ENCODE peak calls at places on chromosomes 5 and 9, in nine cellular contexts. One of them, this sample, is unnamed.
A peak's percentile ranks its signal among the peaks of the same experiment; 100 is the strongest.

GRCh38 chr5:140591747-140592372 is 27.2 kb downstream of the SLC35A4 start:
- DNase-seq in adrenal gland: peak; percentile 56
- DNase-seq in heart left ventricle: no peak
- DNase-seq in pancreas: no peak
- DNase-seq in fibroblast of mammary gland: peak; percentile 51
- DNase-seq in CD8-positive, alpha-beta T cell: no peak
- DNase-seq in fibroblast of pulmonary artery: peak; percentile 66
- DNase-seq in PC-9: no peak
- DNase-seq in AG09309: peak; percentile 27
- DNase-seq in this sample: no peak

GRCh38 chr5:16964821-16965220 is 28.7 kb upstream of the MYO10 start:
- DNase-seq in adrenal gland: no peak
- DNase-seq in heart left ventricle: no peak
- DNase-seq in pancreas: no peak
- DNase-seq in fibroblast of mammary gland: no peak
- DNase-seq in CD8-positive, alpha-beta T cell: no peak
- DNase-seq in fibroblast of pulmonary artery: no peak
- DNase-seq in PC-9: no peak
- DNase-seq in AG09309: no peak
- DNase-seq in this sample: no peak

GRCh38 chr9:112119225-112120045 is 55.7 kb downstream of the SUSD1 start:
- DNase-seq in adrenal gland: peak; percentile 49
- DNase-seq in heart left ventricle: no peak
- DNase-seq in pancreas: no peak
- DNase-seq in fibroblast of mammary gland: peak; percentile 3
- DNase-seq in CD8-positive, alpha-beta T cell: no peak
- DNase-seq in fibroblast of pulmonary artery: no peak
- DNase-seq in PC-9: peak; percentile 8
- DNase-seq in AG09309: no peak
- DNase-seq in this sample: no peak

GRCh38 chr5:159030357-159030756 is 69.4 kb downstream of the EBF1 start:
- DNase-seq in adrenal gland: no peak
- DNase-seq in heart left ventricle: no peak
- DNase-seq in pancreas: no peak
- DNase-seq in fibroblast of mammary gland: no peak
- DNase-seq in CD8-positive, alpha-beta T cell: no peak
- DNase-seq in fibroblast of pulmonary artery: no peak
- DNase-seq in PC-9: no peak
- DNase-seq in AG09309: no peak
- DNase-seq in this sample: no peak

GRCh38 chr9:123954518-123954917 is 24.6 kb upstream of the DENND1A start:
- DNase-seq in adrenal gland: no peak
- DNase-seq in heart left ventricle: no peak
- DNase-seq in pancreas: no peak
- DNase-seq in fibroblast of mammary gland: no peak
- DNase-seq in CD8-positive, alpha-beta T cell: no peak
- DNase-seq in fibroblast of pulmonary artery: no peak
- DNase-seq in PC-9: no peak
- DNase-seq in AG09309: no peak
- DNase-seq in this sample: no peak

GRCh38 chr5:50958852-50959457 is 292.5 kb downstream of the PARP8 start:
- DNase-seq in adrenal gland: peak; percentile 48
- DNase-seq in heart left ventricle: no peak
- DNase-seq in pancreas: no peak
- DNase-seq in fibroblast of mammary gland: peak; percentile 33
- DNase-seq in CD8-positive, alpha-beta T cell: no peak
- DNase-seq in fibroblast of pulmonary artery: peak; percentile 55
- DNase-seq in PC-9: peak; percentile 11
- DNase-seq in AG09309: no peak
- DNase-seq in this sample: peak; percentile 23

GRCh38 chr5:176418251-176418650 is 1.9 kb upstream of the CLTB start:
- DNase-seq in adrenal gland: peak; percentile 85
- DNase-seq in heart left ventricle: no peak
- DNase-seq in pancreas: no peak
- DNase-seq in fibroblast of mammary gland: no peak
- DNase-seq in CD8-positive, alpha-beta T cell: no peak
- DNase-seq in fibroblast of pulmonary artery: no peak
- DNase-seq in PC-9: peak; percentile 72
- DNase-seq in AG09309: no peak
- DNase-seq in this sample: no peak

GRCh38 chr9:6938873-6939272 is 181.1 kb downstream of the KDM4C start:
- DNase-seq in adrenal gland: no peak
- DNase-seq in heart left ventricle: no peak
- DNase-seq in pancreas: no peak
- DNase-seq in fibroblast of mammary gland: no peak
- DNase-seq in CD8-positive, alpha-beta T cell: no peak
- DNase-seq in fibroblast of pulmonary artery: no peak
- DNase-seq in PC-9: no peak
- DNase-seq in AG09309: peak; percentile 32
- DNase-seq in this sample: no peak

GRCh38 chr5:41656597-41656996 is 146.2 kb upstream of the PLCXD3 start:
- DNase-seq in adrenal gland: no peak
- DNase-seq in heart left ventricle: no peak
- DNase-seq in pancreas: no peak
- DNase-seq in fibroblast of mammary gland: no peak
- DNase-seq in CD8-positive, alpha-beta T cell: no peak
- DNase-seq in fibroblast of pulmonary artery: no peak
- DNase-seq in PC-9: no peak
- DNase-seq in AG09309: no peak
- DNase-seq in this sample: no peak

GRCh38 chr9:124212381-124213050 is 45.2 kb upstream of the NEK6 start:
- DNase-seq in adrenal gland: no peak
- DNase-seq in heart left ventricle: no peak
- DNase-seq in pancreas: no peak
- DNase-seq in fibroblast of mammary gland: peak; percentile 81
- DNase-seq in CD8-positive, alpha-beta T cell: no peak
- DNase-seq in fibroblast of pulmonary artery: peak; percentile 53
- DNase-seq in PC-9: no peak
- DNase-seq in AG09309: no peak
- DNase-seq in this sample: no peak

GRCh38 chr5:108251350-108251749 is 130.5 kb downstream of the FBXL17 start:
- DNase-seq in adrenal gland: peak; percentile 49
- DNase-seq in heart left ventricle: no peak
- DNase-seq in pancreas: no peak
- DNase-seq in fibroblast of mammary gland: no peak
- DNase-seq in CD8-positive, alpha-beta T cell: no peak
- DNase-seq in fibroblast of pulmonary artery: peak; percentile 61
- DNase-seq in PC-9: no peak
- DNase-seq in AG09309: no peak
- DNase-seq in this sample: no peak

GRCh38 chr5:5344051-5344571 is 78.4 kb upstream of the ICE1 start:
- DNase-seq in adrenal gland: no peak
- DNase-seq in heart left ventricle: no peak
- DNase-seq in pancreas: no peak
- DNase-seq in fibroblast of mammary gland: no peak
- DNase-seq in CD8-positive, alpha-beta T cell: no peak
- DNase-seq in fibroblast of pulmonary artery: peak; percentile 30
- DNase-seq in PC-9: no peak
- DNase-seq in AG09309: no peak
- DNase-seq in this sample: no peak

GRCh38 chr5:109318455-109319108 is 91.2 kb downstream of the PJA2 start:
- DNase-seq in adrenal gland: no peak
- DNase-seq in heart left ventricle: no peak
- DNase-seq in pancreas: no peak
- DNase-seq in fibroblast of mammary gland: no peak
- DNase-seq in CD8-positive, alpha-beta T cell: no peak
- DNase-seq in fibroblast of pulmonary artery: no peak
- DNase-seq in PC-9: no peak
- DNase-seq in AG09309: no peak
- DNase-seq in this sample: no peak

GRCh38 chr9:95157491-95158151 is 159.9 kb downstream of the FANCC start:
- DNase-seq in adrenal gland: peak; percentile 47
- DNase-seq in heart left ventricle: peak; percentile 59
- DNase-seq in pancreas: no peak
- DNase-seq in fibroblast of mammary gland: peak; percentile 91
- DNase-seq in CD8-positive, alpha-beta T cell: no peak
- DNase-seq in fibroblast of pulmonary artery: peak; percentile 94
- DNase-seq in PC-9: peak; percentile 24
- DNase-seq in AG09309: no peak
- DNase-seq in this sample: peak; percentile 66

GRCh38 chr5:171272996-171273970 is 35.8 kb upstream of the TLX3 start:
- DNase-seq in adrenal gland: peak; percentile 4
- DNase-seq in heart left ventricle: no peak
- DNase-seq in pancreas: no peak
- DNase-seq in fibroblast of mammary gland: peak; percentile 25
- DNase-seq in CD8-positive, alpha-beta T cell: no peak
- DNase-seq in fibroblast of pulmonary artery: peak; percentile 49
- DNase-seq in PC-9: peak; percentile 14
- DNase-seq in AG09309: no peak
- DNase-seq in this sample: peak; percentile 20
- TF ChIP-seq CTCF in adrenal gland: no peak
- TF ChIP-seq CTCF in heart left ventricle: no peak
- TF ChIP-seq CTCF in pancreas: no peak
- TF ChIP-seq CTCF in fibroblast of mammary gland: peak; percentile 34
- TF ChIP-seq CTCF in CD8-positive, alpha-beta T cell: no peak
- TF ChIP-seq CTCF in fibroblast of pulmonary artery: peak; percentile 44
- TF ChIP-seq CTCF in PC-9: peak; percentile 48
- TF ChIP-seq CTCF in AG09309: peak; percentile 57
- TF ChIP-seq CTCF in this sample: peak; percentile 35

DNA sequence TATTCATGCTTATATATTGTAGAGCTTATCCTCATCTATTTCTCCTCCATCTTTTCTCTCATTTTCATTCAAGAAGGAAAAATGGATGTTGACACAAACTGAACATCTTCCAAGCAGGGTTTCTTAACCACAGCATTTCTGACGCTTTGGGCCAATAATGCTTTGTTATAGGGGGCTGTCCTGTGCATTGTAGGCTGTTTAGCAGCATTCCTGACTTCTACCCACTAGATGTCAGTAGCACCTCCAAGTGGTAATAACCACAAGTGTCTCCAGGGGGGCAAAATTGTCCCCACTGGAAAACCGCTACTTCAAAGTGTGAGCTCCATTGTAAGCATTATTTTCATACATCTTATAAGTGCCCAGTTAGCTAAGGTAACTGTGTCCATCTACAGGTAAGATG is 2.6 kb upstream of the TXNDC8 start:
- DNase-seq in adrenal gland: no peak
- DNase-seq in heart left ventricle: no peak
- DNase-seq in pancreas: no peak
- DNase-seq in fibroblast of mammary gland: peak; percentile 39
- DNase-seq in CD8-positive, alpha-beta T cell: no peak
- DNase-seq in fibroblast of pulmonary artery: peak; percentile 49
- DNase-seq in PC-9: no peak
- DNase-seq in AG09309: no peak
- DNase-seq in this sample: no peak
- TF ChIP-seq CTCF in adrenal gland: no peak
- TF ChIP-seq CTCF in heart left ventricle: no peak
- TF ChIP-seq CTCF in pancreas: no peak
- TF ChIP-seq CTCF in fibroblast of mammary gland: peak; percentile 59
- TF ChIP-seq CTCF in CD8-positive, alpha-beta T cell: no peak
- TF ChIP-seq CTCF in fibroblast of pulmonary artery: peak; percentile 62
- TF ChIP-seq CTCF in PC-9: peak; percentile 43
- TF ChIP-seq CTCF in AG09309: peak; percentile 64
- TF ChIP-seq CTCF in this sample: no peak

DNA sequence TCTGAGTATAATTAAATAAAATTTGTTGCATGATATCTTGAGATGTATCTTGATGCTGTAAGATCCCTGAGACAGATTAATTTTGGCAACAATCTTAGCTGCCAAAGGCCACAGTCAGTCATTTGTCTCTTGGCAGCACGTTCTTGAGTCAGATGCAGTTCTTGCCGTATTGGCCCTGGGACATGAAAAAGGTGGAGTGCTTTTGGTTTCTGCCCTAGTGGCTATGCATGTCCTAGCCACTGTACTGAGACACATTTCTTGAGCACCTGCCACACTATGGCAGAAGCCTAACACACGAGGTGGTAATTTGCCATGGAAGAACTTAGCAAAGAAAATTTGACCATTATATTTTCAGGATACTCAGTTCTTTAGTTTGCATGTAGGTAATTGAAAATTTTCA is 45.0 kb upstream of the PHF2 start:
- DNase-seq in adrenal gland: peak; percentile 65
- DNase-seq in heart left ventricle: no peak
- DNase-seq in pancreas: no peak
- DNase-seq in fibroblast of mammary gland: peak; percentile 22
- DNase-seq in CD8-positive, alpha-beta T cell: no peak
- DNase-seq in fibroblast of pulmonary artery: no peak
- DNase-seq in PC-9: no peak
- DNase-seq in AG09309: no peak
- DNase-seq in this sample: no peak
- TF ChIP-seq CTCF in adrenal gland: peak; percentile 15
- TF ChIP-seq CTCF in heart left ventricle: no peak
- TF ChIP-seq CTCF in pancreas: no peak
- TF ChIP-seq CTCF in fibroblast of mammary gland: peak; percentile 9
- TF ChIP-seq CTCF in CD8-positive, alpha-beta T cell: no peak
- TF ChIP-seq CTCF in fibroblast of pulmonary artery: peak; percentile 4
- TF ChIP-seq CTCF in PC-9: no peak
- TF ChIP-seq CTCF in AG09309: no peak
- TF ChIP-seq CTCF in this sample: no peak

GRCh38 chr9:69149321-69149807 is 24.7 kb upstream of the TJP2 start:
- DNase-seq in adrenal gland: no peak
- DNase-seq in heart left ventricle: no peak
- DNase-seq in pancreas: no peak
- DNase-seq in fibroblast of mammary gland: peak; percentile 65
- DNase-seq in CD8-positive, alpha-beta T cell: no peak
- DNase-seq in fibroblast of pulmonary artery: peak; percentile 84
- DNase-seq in PC-9: no peak
- DNase-seq in AG09309: no peak
- DNase-seq in this sample: no peak
- TF ChIP-seq CTCF in adrenal gland: no peak
- TF ChIP-seq CTCF in heart left ventricle: peak; percentile 39
- TF ChIP-seq CTCF in pancreas: no peak
- TF ChIP-seq CTCF in fibroblast of mammary gland: peak; percentile 40
- TF ChIP-seq CTCF in CD8-positive, alpha-beta T cell: no peak
- TF ChIP-seq CTCF in fibroblast of pulmonary artery: peak; percentile 65
- TF ChIP-seq CTCF in PC-9: no peak
- TF ChIP-seq CTCF in AG09309: peak; percentile 66
- TF ChIP-seq CTCF in this sample: no peak

DNA sequence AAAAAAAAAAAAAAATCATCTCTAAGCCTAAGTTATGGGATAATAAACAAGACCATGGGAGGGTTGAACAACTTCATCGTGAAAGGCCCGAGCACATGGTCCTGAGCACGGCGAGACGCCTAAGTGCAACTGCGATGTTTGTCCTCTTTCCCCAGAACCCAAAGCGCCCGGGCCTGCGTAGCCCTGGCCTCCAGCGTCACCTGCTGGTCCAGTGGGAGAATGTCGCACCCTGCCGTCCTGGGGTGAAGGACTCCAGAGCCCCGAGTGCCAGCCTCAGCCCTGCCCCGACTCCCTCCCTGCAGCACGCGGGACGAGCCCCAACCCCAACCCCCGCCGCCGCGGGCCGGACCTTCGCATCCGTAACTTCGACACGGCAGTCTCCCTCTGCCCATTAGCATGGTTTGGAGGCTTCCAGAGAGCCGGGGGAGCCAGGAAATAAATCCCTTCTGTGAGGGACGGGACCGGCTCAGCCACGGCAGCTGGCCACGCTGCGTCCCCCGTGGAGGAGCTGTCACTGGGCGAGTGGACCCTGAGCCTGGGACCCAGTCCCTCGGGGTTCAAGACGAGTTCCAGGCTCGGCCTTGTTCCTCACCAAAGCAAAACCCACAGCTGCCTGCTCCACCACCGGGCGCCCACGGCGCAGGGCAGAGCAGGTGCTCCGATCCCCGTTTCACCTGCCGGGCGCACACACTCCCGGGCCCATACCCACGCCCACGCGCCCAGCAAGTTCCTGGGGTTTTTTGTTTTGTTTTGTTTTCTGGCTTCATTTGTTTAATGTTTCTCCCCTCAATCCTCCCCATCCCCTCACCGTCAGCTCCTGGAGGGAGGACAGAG is 132.5 kb upstream of the HAND1 start:
- DNase-seq in adrenal gland: peak; percentile 83
- DNase-seq in heart left ventricle: peak; percentile 80
- DNase-seq in pancreas: peak; percentile 91
- DNase-seq in fibroblast of mammary gland: peak; percentile 72
- DNase-seq in CD8-positive, alpha-beta T cell: peak; percentile 21
- DNase-seq in fibroblast of pulmonary artery: peak; percentile 79
- DNase-seq in PC-9: peak; percentile 85
- DNase-seq in AG09309: no peak
- DNase-seq in this sample: peak; percentile 92
- TF ChIP-seq CTCF in adrenal gland: peak; percentile 76
- TF ChIP-seq CTCF in heart left ventricle: peak; percentile 81
- TF ChIP-seq CTCF in pancreas: peak; percentile 45
- TF ChIP-seq CTCF in fibroblast of mammary gland: peak; percentile 87
- TF ChIP-seq CTCF in CD8-positive, alpha-beta T cell: peak; percentile 32
- TF ChIP-seq CTCF in fibroblast of pulmonary artery: peak; percentile 87
- TF ChIP-seq CTCF in PC-9: peak; percentile 93
- TF ChIP-seq CTCF in AG09309: peak; percentile 95
- TF ChIP-seq CTCF in this sample: peak; percentile 97

This sample was measured in GM10248.